ENCODE peak calls at places on chromosomes 2 and 18, in six cellular contexts. M is GM12891, B is H1, N is K562, U is HepG2, E is GM12878. Z is an unnamed sample.

GRCh38 chr2:24509425-24509824 is 18.4 kb downstream of the NCOA1 start:
- DNase-seq in N (no peak), U (no peak), E (peak), B (no peak), M (no peak), Z (no peak)

GRCh38 chr2:82139979-82140611 is 1835.5 kb upstream of the LRRTM1 start:
- DNase-seq in U (no peak), B (no peak), E (no peak), M (no peak), N (no peak), Z (no peak)

GRCh38 chr2:57621984-57622383 is 424.6 kb upstream of the VRK2 start:
- DNase-seq in M (no peak), E (no peak), B (no peak), N (no peak), U (no peak), Z (no peak)

GRCh38 chr2:233387667-233388528 is 33.6 kb downstream of the DGKD start:
- DNase-seq in N (no peak), M (no peak), B (no peak), U (peak), E (no peak), Z (no peak)

GRCh38 chr2:42959148-42959992 is 167.0 kb upstream of the HAAO start:
- DNase-seq in N (no peak), U (peak), M (no peak), B (no peak), E (no peak), Z (no peak)

GRCh38 chr2:45904931-45905642 is 253.6 kb downstream of the PRKCE start:
- DNase-seq in E (no peak), B (no peak), N (no peak), M (no peak), U (no peak), Z (no peak)

GRCh38 chr2:70671059-70671685 is 96.8 kb downstream of the ADD2 start:
- DNase-seq in E (no peak), M (no peak), U (no peak), N (no peak), B (no peak), Z (no peak)

GRCh38 chr2:204264068-204264693 is 281.1 kb upstream of the PARD3B start:
- DNase-seq in N (no peak), E (no peak), M (no peak), U (no peak), B (no peak), Z (no peak)

GRCh38 chr2:239945751-239946569 is 79.2 kb downstream of the NDUFA10 start:
- DNase-seq in N (no peak), E (no peak), B (no peak), M (no peak), U (no peak), Z (no peak)

GRCh38 chr2:203706403-203706802 is at the start of gene CD28:
- DNase-seq in N (no peak), U (no peak), E (peak), B (no peak), M (peak), Z (peak)

GRCh38 chr18:2657788-2658458 is 2.4 kb downstream of the SMCHD1 start:
- DNase-seq in U (peak), M (no peak), E (no peak), B (no peak), N (peak), Z (no peak)

GRCh38 chr2:239890347-239890746 is 134.8 kb downstream of the NDUFA10 start:
- DNase-seq in N (no peak), U (no peak), B (no peak), M (no peak), E (no peak), Z (no peak)

GRCh38 chr2:41853427-41854191 is 194.2 kb upstream of the PKDCC start:
- DNase-seq in M (no peak), N (peak), B (peak), U (peak), E (no peak), Z (no peak)

GRCh38 chr18:63342206-63342605 is 22.6 kb upstream of the BCL2 start:
- DNase-seq in M (no peak), U (no peak), B (no peak), E (no peak), N (peak), Z (no peak)

GRCh38 chr2:83238111-83238510 is 1221.0 kb downstream of the SUCLG1 start:
- DNase-seq in M (no peak), N (no peak), E (no peak), U (no peak), B (no peak), Z (no peak)

GRCh38 chr2:83112863-83113262 is 1346.2 kb downstream of the SUCLG1 start:
- DNase-seq in B (no peak), M (no peak), N (no peak), U (no peak), E (no peak), Z (no peak)

GRCh38 chr2:217822296-217823252 is 180.2 kb downstream of the TNS1 start:
- DNase-seq in B (no peak), U (no peak), E (no peak), M (no peak), N (no peak), Z (no peak)

GRCh38 chr2:48531141-48531648 is 1.2 kb downstream of the STON1 start:
- DNase-seq in M (no peak), B (no peak), E (no peak), U (peak), N (no peak), Z (no peak)

GRCh38 chr2:165505514-165505913 is 36.0 kb downstream of the CSRNP3 start:
- DNase-seq in U (no peak), M (no peak), B (no peak), N (no peak), E (no peak), Z (no peak)

GRCh38 chr18:6521804-6522418 is 107.2 kb upstream of the L3MBTL4 start:
- DNase-seq in E (peak), N (peak), U (peak), M (no peak), B (peak), Z (peak)

GRCh38 chr2:231709636-231709980 is 1.3 kb downstream of the PTMA start:
- DNase-seq in N (peak), U (no peak), E (no peak), B (no peak), M (no peak), Z (no peak)

GRCh38 chr2:175815537-175815936 is 186.5 kb downstream of the LNPK start:
- DNase-seq in B (no peak), M (no peak), E (no peak), U (no peak), N (no peak), Z (no peak)

GRCh38 chr2:135585586-135585985 is 54.3 kb downstream of the R3HDM1 start:
- DNase-seq in B (peak), M (no peak), E (no peak), N (peak), U (no peak), Z (no peak)

GRCh38 chr2:135587958-135588357 is 56.7 kb downstream of the R3HDM1 start:
- DNase-seq in U (no peak), N (no peak), M (no peak), E (no peak), B (no peak), Z (no peak)

GRCh38 chr2:135582383-135582782 is 51.1 kb downstream of the R3HDM1 start:
- DNase-seq in E (no peak), M (no peak), N (no peak), U (no peak), B (no peak), Z (no peak)

GRCh38 chr2:135590594-135591290 is 59.5 kb downstream of the R3HDM1 start:
- DNase-seq in M (no peak), U (no peak), N (no peak), B (no peak), E (no peak), Z (no peak)

DNA sequence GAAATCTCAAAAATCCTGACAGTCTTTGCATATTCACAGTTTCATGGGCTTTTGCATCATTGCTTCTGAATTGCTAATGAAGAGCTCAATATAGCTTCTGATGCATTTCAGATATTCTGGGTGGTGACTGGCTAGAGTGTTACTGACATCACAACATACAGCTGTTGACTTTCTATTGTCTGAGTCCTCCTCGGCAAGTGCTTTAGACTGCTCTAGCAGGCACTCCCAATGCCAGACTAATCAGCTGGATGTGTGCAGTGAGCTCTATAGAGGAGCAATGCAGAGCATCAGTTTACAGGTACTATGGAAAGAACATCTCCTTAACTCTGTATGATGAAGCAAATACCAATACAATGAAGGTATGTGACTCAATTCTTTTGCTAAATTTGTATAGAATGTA is 54.9 kb downstream of the R3HDM1 start:
- DNase-seq in U (no peak), M (no peak), B (no peak), E (no peak), N (no peak), Z (no peak)
- TF ChIP-seq TAF1 in U (no peak), M (no peak), B (no peak), E (no peak), N (no peak), Z (no peak)

GRCh38 chr2:74424995-74425406 is 3.5 kb downstream of the WDR54 start:
- DNase-seq in E (no peak), U (no peak), N (no peak), B (no peak), M (no peak), Z (no peak)
- TF ChIP-seq POLR2AphosphoS5 in E (no peak), U (no peak), N (no peak), B (peak), M (no peak), Z (no peak)

GRCh38 chr18:77263471-77263774 is 13.8 kb downstream of the GALR1 start:
- DNase-seq in E (no peak), M (no peak), U (peak), B (no peak), N (no peak), Z (no peak)
- TF ChIP-seq POLR2A in E (no peak), M (no peak), U (no peak), B (no peak), N (no peak), Z (no peak)

GRCh38 chr2:73718851-73719621 is 18.1 kb downstream of the TPRKB start:
- DNase-seq in N (no peak), E (no peak), B (no peak), M (no peak), U (no peak), Z (no peak)
- TF ChIP-seq TAF1 in N (no peak), E (no peak), B (no peak), M (no peak), U (no peak), Z (no peak)

DNA sequence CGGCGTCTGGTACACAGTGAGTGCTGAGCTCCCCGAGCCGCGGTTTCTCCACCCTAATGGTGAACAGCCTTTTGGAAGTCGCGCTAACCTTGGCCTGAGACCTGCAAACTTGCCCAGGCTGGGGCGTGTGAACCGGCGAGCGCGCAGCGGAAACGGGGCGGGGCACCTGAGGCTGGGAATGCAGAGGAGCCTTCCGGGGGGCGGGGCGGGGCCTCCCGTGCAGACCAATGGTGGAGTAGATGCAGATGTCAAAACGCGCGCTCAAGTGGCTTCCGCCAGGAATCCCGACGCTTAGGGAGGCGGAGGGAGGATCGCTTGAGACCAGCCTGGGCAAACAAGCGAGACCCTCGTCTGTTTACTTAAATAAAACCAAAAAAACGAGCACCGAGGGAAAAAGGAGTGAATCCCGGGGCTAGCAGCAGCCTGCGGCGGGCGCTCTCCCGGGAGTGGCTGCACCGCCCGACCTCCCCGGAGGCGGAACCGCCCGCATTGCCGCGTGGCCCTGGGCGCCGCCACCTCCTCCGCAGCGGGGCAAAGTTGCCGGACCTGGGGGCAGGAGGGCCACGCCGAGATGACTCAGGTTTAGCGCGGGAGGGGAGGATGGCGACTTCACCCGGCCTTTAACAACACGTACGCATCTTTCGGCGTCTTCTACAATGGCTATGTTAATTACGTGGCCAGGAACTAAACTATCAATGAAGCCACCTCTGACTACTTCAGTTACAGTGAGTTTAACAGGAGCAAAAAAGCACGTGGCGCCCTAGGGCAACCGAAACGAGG is 2.2 kb upstream of the RRM2 start:
- DNase-seq in M (peak), N (peak), B (peak), U (peak), E (peak), Z (peak)
- TF ChIP-seq POLR2AphosphoS5 in M (peak), N (peak), B (peak), U (peak), E (peak), Z (peak)